ENCODE peak calls at places on chromosomes 3 and 15, in ten cellular contexts. Q, T, F, W, X, L, Z, R, A and O are unnamed samples.

GRCh38 chr15:47959617-47960398 is 161.0 kb upstream of the SLC24A5 start:
- DNase-seq in Q (no peak), T (no peak), F (no peak), W (no peak), X (peak), L (no peak), Z (no peak), R (no peak), A (no peak), O (no peak)

GRCh38 chr3:196096382-196096953 is 14.6 kb upstream of the TFRC start:
- DNase-seq in Q (no peak), T (peak), F (no peak), W (no peak), X (peak), L (no peak), Z (no peak), R (no peak), A (no peak), O (no peak)

GRCh38 chr3:16864610-16865313 is 20.0 kb upstream of the PLCL2 start:
- DNase-seq in Q (no peak), T (no peak), F (peak), W (no peak), X (no peak), L (no peak), Z (no peak), R (no peak), A (no peak), O (peak)

GRCh38 chr3:141399200-141399599 is 30.9 kb downstream of the ZBTB38 start:
- DNase-seq in Q (peak), T (no peak), F (no peak), W (no peak), X (peak), L (no peak), Z (no peak), R (no peak), A (no peak), O (no peak)

GRCh38 chr15:101539930-101540329 is 50.4 kb upstream of the PCSK6 start:
- DNase-seq in Q (no peak), T (no peak), F (no peak), W (peak), X (no peak), L (no peak), Z (no peak), R (no peak), A (no peak), O (no peak)

GRCh38 chr3:88150371-88150770 is 612 bp downstream of the C3orf38 start:
- DNase-seq in Q (no peak), T (no peak), F (peak), W (no peak), X (peak), L (no peak), Z (peak), R (no peak), A (no peak), O (no peak)

GRCh38 chr3:83403927-83404326 is 1554.9 kb upstream of the CADM2 start:
- DNase-seq in Q (no peak), T (no peak), F (no peak), W (no peak), X (no peak), L (no peak), Z (no peak), R (no peak), A (no peak), O (no peak)

GRCh38 chr3:32105291-32106131 is 909 bp upstream of the GPD1L start:
- DNase-seq in Q (no peak), T (no peak), F (no peak), W (no peak), X (no peak), L (no peak), Z (no peak), R (no peak), A (no peak), O (peak)